ENCODE peak calls at places on chromosomes 12 and 14, in ten cellular contexts. K is left lung; U is WERI-Rb-1; F is neural progenitor cell; N is CD4-positive, alpha-beta memory T cell; W is heart right ventricle; O is aorta; R is thoracic aorta; C is upper lobe of left lung; Q is lung. Y is an unnamed sample.

GRCh38 chr12:52063986-52064649 is 5.7 kb upstream of the ATG101 start:
- DNase-seq in N (no peak), K (no peak), Q (no peak), W (peak; percentile 77), O (peak; percentile 76), C (peak; percentile 79), U (no peak), F (no peak), R (no peak), Y (no peak)

GRCh38 chr12:130815028-130815741 is 23.9 kb downstream of the STX2 start:
- DNase-seq in O (no peak), C (no peak), Q (no peak), R (no peak), F (no peak), K (no peak), U (peak; percentile 28), N (no peak), W (no peak), Y (no peak)

GRCh38 chr14:77144412-77145115 is 3.0 kb upstream of the ZDHHC22 start:
- DNase-seq in Q (no peak), N (no peak), F (no peak), R (no peak), K (no peak), C (no peak), U (no peak), W (no peak), O (no peak), Y (peak; percentile 19)

GRCh38 chr12:75011120-75011519 is 198.5 kb downstream of the KCNC2 start:
- DNase-seq in U (no peak), F (no peak), W (no peak), N (no peak), O (no peak), Q (no peak), K (no peak), R (no peak), C (no peak), Y (no peak)

GRCh38 chr14:22071001-22071400 is 397.4 kb upstream of the OR4E1 start:
- DNase-seq in F (no peak), K (no peak), N (peak; percentile 66), O (no peak), U (no peak), R (no peak), Q (no peak), C (no peak), W (no peak), Y (no peak)

GRCh38 chr14:74848768-74849167 is 27.2 kb downstream of the PROX2 start:
- DNase-seq in O (no peak), Q (no peak), F (no peak), C (no peak), N (no peak), W (no peak), K (no peak), R (no peak), U (no peak), Y (no peak)

GRCh38 chr14:77122555-77123125 is 19.0 kb downstream of the ZDHHC22 start:
- DNase-seq in F (no peak), C (no peak), R (no peak), Q (no peak), W (no peak), K (no peak), U (peak; percentile 35), N (no peak), O (no peak), Y (no peak)

GRCh38 chr12:64672925-64673409 is 62.7 kb downstream of the RASSF3 start:
- DNase-seq in K (no peak), F (no peak), Q (peak; percentile 51), R (no peak), O (peak; percentile 61), C (no peak), N (peak; percentile 71), U (no peak), W (peak; percentile 71), Y (no peak)

GRCh38 chr12:95918194-95918993 is 24.0 kb downstream of the CCDC38 start:
- DNase-seq in W (peak; percentile 35), C (no peak), N (peak; percentile 44), U (peak; percentile 62), O (peak; percentile 42), F (peak; percentile 75), Q (peak; percentile 48), R (no peak), K (no peak), Y (peak; percentile 54)

GRCh38 chr12:53045646-53046045 is 4.2 kb upstream of the TNS2 start:
- DNase-seq in C (no peak), F (no peak), W (peak; percentile 72), U (no peak), R (no peak), N (no peak), O (peak; percentile 78), K (no peak), Q (no peak), Y (no peak)

GRCh38 chr12:24979286-24979685 is 30.4 kb upstream of the BCAT1 start:
- DNase-seq in K (no peak), Q (no peak), C (no peak), U (no peak), N (no peak), F (no peak), O (no peak), W (peak; percentile 5), R (no peak), Y (no peak)

GRCh38 chr12:121364657-121365265 is 12.6 kb upstream of the ANAPC5 start:
- DNase-seq in C (no peak), F (no peak), Q (no peak), O (no peak), N (no peak), R (no peak), W (no peak), U (no peak), K (no peak), Y (no peak)

GRCh38 chr12:81021834-81022233 is 56.0 kb upstream of the ACSS3 start:
- DNase-seq in F (no peak), U (no peak), C (no peak), W (no peak), O (no peak), Q (no peak), N (no peak), R (no peak), K (no peak), Y (no peak)

GRCh38 chr12:24561882-24562760 is 386.8 kb downstream of the BCAT1 start:
- DNase-seq in U (peak; percentile 30), O (peak; percentile 85), W (peak; percentile 48), N (no peak), Q (peak; percentile 64), F (peak; percentile 84), K (peak; percentile 88), C (peak; percentile 91), R (no peak), Y (peak; percentile 75)

GRCh38 chr12:106942775-106943174 is 12.9 kb upstream of the TMEM263 start:
- DNase-seq in O (no peak), C (no peak), R (no peak), Q (no peak), W (no peak), K (no peak), N (no peak), F (no peak), U (no peak), Y (no peak)

GRCh38 chr14:61463664-61464063 is 142.3 kb downstream of the PRKCH start:
- DNase-seq in K (no peak), N (no peak), W (no peak), R (no peak), C (no peak), O (no peak), U (no peak), Q (no peak), F (no peak), Y (no peak)

GRCh38 chr12:62414180-62414579 is 52.4 kb upstream of the MON2 start:
- DNase-seq in Q (no peak), C (no peak), N (no peak), W (no peak), F (no peak), O (no peak), R (no peak), K (no peak), U (no peak), Y (no peak)

DNA sequence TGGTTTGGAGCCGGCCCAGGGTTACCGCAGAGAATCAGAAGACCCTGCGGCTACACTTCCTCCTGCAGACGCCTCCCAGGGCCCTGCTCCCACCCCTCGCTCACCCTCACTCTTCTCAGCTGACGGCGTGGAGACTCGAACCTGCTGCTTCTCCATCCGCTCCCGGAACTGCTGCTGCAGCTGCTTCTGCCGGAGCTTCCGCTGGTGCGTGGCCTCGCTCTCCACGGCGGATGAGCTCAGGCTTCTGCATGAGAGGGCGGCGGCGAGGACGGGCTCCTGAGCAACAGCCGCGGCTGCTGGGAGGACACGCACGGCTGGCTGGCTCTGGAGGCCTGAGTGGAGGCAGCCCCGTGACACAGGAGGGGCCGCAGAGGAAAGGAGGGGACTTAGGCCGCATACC is 33.3 kb downstream of the RAD52 start:
- DNase-seq in O (no peak), N (no peak), R (no peak), Q (no peak), C (peak; percentile 78), K (peak; percentile 80), F (no peak), U (no peak), W (no peak), Y (no peak)
- H3K36me3 ChIP-seq in O (no peaks in the 10 kb centered on the region), N (peaks cover 45% of the 10 kb centered on the region), R (peaks cover 17% of the 10 kb centered on the region), Q (peaks cover 38% of the 10 kb centered on the region), C (peaks cover 9% of the 10 kb centered on the region), K (peaks cover 3% of the 10 kb centered on the region), F (peaks cover 11% of the 10 kb centered on the region), U (peaks cover 75% of the 10 kb centered on the region), W (peaks cover 10% of the 10 kb centered on the region), Y (peaks cover 78% of the 10 kb centered on the region)

GRCh38 chr14:69055973-69056372 is 76.9 kb upstream of the ACTN1 start:
- DNase-seq in Q (no peak), C (no peak), W (no peak), R (no peak), O (no peak), K (no peak), F (no peak), N (no peak), U (no peak), Y (no peak)
- H3K36me3 ChIP-seq in Q (peaks cover 3% of the 10 kb centered on the region), C (peaks cover 15% of the 10 kb centered on the region), W (peaks cover 4% of the 10 kb centered on the region), R (peaks cover 18% of the 10 kb centered on the region), O (no peaks in the 10 kb centered on the region), K (no peaks in the 10 kb centered on the region), F (no peaks in the 10 kb centered on the region), N (peaks cover 47% of the 10 kb centered on the region), U (peaks cover 52% of the 10 kb centered on the region), Y (peaks cover 23% of the 10 kb centered on the region)

DNA sequence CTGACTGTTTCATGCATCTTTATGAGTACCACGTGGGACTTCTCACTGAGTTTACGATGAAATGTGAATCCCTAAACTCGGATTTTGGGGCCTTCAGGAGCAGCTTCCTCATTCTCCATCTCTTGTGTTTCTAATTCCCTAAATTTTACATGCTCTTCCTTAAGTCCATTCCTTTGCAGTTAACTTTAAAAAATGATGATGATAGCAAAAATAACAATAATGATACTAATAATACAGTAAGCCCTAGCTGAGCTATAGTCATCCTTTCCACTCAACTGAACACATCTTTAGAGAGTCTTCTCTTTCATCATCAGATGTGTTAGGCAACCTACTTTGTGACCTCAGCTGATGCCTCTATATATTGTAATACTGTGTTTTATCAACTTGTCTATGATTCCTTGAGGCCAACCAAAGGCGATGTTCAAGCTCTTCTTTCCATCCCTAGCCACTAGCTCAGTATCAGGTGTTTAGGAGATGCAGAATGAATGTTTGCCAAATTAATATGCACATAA is 1196.4 kb downstream of the VRK1 start:
- DNase-seq in W (no peak), N (no peak), F (no peak), Q (no peak), C (no peak), U (no peak), K (no peak), R (no peak), O (no peak), Y (no peak)
- H3K36me3 ChIP-seq in W (no peaks in the 10 kb centered on the region), N (no peaks in the 10 kb centered on the region), F (no peaks in the 10 kb centered on the region), Q (no peaks in the 10 kb centered on the region), C (no peaks in the 10 kb centered on the region), U (no peaks in the 10 kb centered on the region), K (no peaks in the 10 kb centered on the region), R (no peaks in the 10 kb centered on the region), O (no peaks in the 10 kb centered on the region), Y (no peaks in the 10 kb centered on the region)

GRCh38 chr14:105042813-105043212 is 21.9 kb upstream of the CDCA4 start:
- DNase-seq in K (peak; percentile 57), N (peak; percentile 21), U (no peak), Q (no peak), W (no peak), R (no peak), F (no peak), C (peak; percentile 52), O (no peak), Y (no peak)
- H3K36me3 ChIP-seq in K (no peaks in the 10 kb centered on the region), N (no peaks in the 10 kb centered on the region), U (no peaks in the 10 kb centered on the region), Q (no peaks in the 10 kb centered on the region), W (no peaks in the 10 kb centered on the region), R (no peaks in the 10 kb centered on the region), F (no peaks in the 10 kb centered on the region), C (no peaks in the 10 kb centered on the region), O (no peaks in the 10 kb centered on the region), Y (no peaks in the 10 kb centered on the region)

Y was measured in HAP-1.